ENCODE peak calls at places on chromosome 4, in five cellular contexts. C is lung, E is fibroblast of lung, N is Peyer's patch, Q is uterus. L is an unnamed sample.
A peak's percentile ranks its signal among the peaks of the same experiment; 100 is the strongest.

GRCh38 chr4:115575851-115576250 is 462.4 kb upstream of the NDST4 start:
- DNase-seq in E (no peak), Q (no peak), C (no peak), N (no peak), L (no peak)

GRCh38 chr4:151356510-151356909 is 31.1 kb upstream of the SH3D19 start:
- DNase-seq in E (peak; percentile 29), C (no peak), N (peak; percentile 56), Q (no peak), L (no peak)

GRCh38 chr4:74284074-74284473 is 24.2 kb upstream of the EPGN start:
- DNase-seq in E (peak; percentile 90), N (no peak), Q (no peak), C (no peak), L (no peak)

GRCh38 chr4:7808752-7809151 is 130.9 kb downstream of the AFAP1 start:
- DNase-seq in E (peak; percentile 88), C (no peak), Q (no peak), N (no peak), L (no peak)

GRCh38 chr4:87865960-87866598 is 33.3 kb downstream of the MEPE start:
- DNase-seq in Q (no peak), N (no peak), C (no peak), E (peak; percentile 72), L (no peak)

GRCh38 chr4:8198906-8199593 is at the start of gene SH3TC1:
- DNase-seq in N (peak; percentile 95), Q (peak; percentile 68), C (peak; percentile 90), E (peak; percentile 88), L (peak; percentile 89)

GRCh38 chr4:184437988-184438774 is 36.2 kb downstream of the IRF2 start:
- DNase-seq in C (no peak), E (no peak), N (no peak), Q (no peak), L (no peak)

GRCh38 chr4:41879552-41879951 is 55.7 kb upstream of the TMEM33 start:
- DNase-seq in N (no peak), E (no peak), Q (no peak), C (no peak), L (no peak)

GRCh38 chr4:129239088-129239487 is 143.1 kb downstream of the C4orf33 start:
- DNase-seq in N (peak; percentile 67), C (no peak), E (no peak), Q (peak; percentile 16), L (no peak)

GRCh38 chr4:129236351-129236750 is 140.4 kb downstream of the C4orf33 start:
- DNase-seq in N (no peak), Q (no peak), E (no peak), C (no peak), L (no peak)

DNA sequence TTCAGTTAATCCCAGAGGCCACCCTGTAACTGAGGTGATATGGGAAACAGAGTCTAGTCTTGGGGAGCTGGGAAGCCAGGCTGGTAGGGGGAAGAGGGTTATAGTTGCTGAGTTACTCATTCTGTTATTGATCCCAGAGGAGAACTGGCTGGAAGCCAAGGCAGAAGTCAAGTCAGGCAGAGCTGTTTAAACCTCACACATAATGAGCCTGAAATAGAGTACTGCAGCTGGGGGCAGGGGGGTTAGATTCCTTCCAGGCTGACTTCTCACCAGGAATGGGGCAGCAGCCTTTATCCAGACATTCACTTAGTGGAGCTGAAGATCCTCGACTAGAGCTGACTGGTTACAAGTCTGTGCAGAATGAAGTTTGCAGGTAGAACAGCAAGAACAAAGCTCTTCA is 144.9 kb downstream of the C4orf33 start:
- DNase-seq in N (no peak), Q (no peak), C (no peak), E (peak; percentile 16), L (no peak)
- H3K27ac ChIP-seq in N (no peak overlapping the region), Q (no peak overlapping the region), C (no peak overlapping the region), E (no peak overlapping the region), L (no peak overlapping the region)

GRCh38 chr4:17153572-17153971 is 255.1 kb upstream of the LDB2 start:
- DNase-seq in N (no peak), E (no peak), C (no peak), Q (no peak), L (no peak)

GRCh38 chr4:17152941-17153340 is 254.5 kb upstream of the LDB2 start:
- DNase-seq in E (no peak), Q (no peak), C (no peak), N (no peak), L (no peak)

DNA sequence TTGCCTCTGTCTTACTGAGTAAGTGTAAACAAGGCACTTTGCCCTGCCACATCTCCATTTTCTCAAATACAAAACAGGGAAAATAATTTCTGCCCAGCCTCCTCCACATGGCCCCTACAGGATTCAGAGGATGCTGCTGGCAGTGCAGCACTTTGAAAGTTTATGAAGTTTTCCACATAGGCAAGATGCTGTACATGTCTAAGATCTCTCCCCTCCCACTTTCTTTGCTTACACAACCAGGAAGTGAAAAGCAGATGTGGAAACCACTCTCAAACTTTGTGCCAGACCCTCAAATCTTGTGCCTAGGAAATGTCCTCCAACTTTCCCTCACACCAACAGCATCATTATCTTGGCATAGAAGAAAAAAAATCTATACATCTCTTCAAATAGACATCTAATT is 257.0 kb upstream of the LDB2 start:
- DNase-seq in Q (no peak), E (no peak), N (no peak), C (no peak), L (no peak)
- H3K4me3 ChIP-seq in Q (no peak overlapping the region), E (no peak overlapping the region), N (no peak overlapping the region), C (no peak overlapping the region), L (no peak overlapping the region)

GRCh38 chr4:3518511-3518880 is 13.7 kb downstream of the LRPAP1 start:
- DNase-seq in E (no peak), N (no peak), C (no peak), Q (no peak), L (no peak)
- H3K36me3 ChIP-seq in E (peaks cover 34% of the 10 kb centered on the region), N (no peaks in the 10 kb centered on the region), C (peaks cover 33% of the 10 kb centered on the region), Q (no peaks in the 10 kb centered on the region), L (peaks cover 86% of the 10 kb centered on the region)

GRCh38 chr4:24794111-24794860 is 1.1 kb upstream of the SOD3 start:
- DNase-seq in N (no peak), Q (peak; percentile 57), C (no peak), E (peak; percentile 86), L (peak; percentile 86)
- H3K27ac ChIP-seq in N (peak overlapping the region; percentile 85), Q (peak overlapping the region; percentile 92), C (peak overlapping the region; percentile 68), E (peak overlapping the region; percentile 77), L (peak overlapping the region; percentile 93)

DNA sequence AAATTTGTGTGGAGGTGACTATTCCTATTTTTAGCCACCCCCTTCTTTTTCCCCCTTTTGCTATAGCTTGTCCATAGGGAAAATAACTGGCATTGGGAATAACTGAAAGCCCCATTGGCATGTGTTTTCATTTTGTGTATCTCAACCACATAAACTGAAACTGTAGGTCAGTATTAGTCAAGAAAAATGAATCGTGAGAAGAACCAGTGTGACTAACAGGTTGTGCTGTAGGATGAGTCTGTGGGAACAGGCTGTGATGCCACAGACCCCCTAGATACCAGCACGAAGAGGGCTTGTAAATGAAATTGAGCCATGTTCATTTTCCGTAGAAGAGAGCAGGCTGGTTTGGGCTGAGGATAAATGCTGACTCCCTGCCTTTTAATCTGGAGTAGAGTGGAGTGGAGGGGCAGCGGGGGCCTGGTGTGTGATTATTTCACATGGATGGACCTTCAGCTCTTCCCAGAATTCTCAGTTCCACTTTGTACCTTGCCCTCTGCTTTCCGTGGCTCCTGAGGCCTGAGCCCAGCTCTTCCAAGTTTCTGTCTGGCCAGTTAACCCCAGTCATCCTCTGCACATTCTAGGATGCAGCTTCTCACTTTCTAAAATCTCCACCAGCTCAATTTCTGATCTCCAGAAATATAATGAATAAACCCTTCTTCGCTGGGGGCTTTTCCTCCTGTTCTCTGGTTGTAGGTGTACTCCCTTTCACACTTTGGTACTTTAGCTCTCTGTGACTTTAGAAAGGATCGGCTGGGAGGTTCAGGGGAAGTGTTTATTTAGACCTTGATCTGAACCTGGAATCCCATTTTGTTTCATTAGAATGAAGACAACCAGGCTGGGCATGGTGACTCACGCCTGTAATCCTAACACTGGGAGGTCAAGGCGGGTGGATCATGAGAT is 37.3 kb downstream of the DCUN1D4 start:
- DNase-seq in N (no peak), E (no peak), C (no peak), Q (no peak), L (no peak)
- H3K4me3 ChIP-seq in N (no peak overlapping the region), E (no peak overlapping the region), C (no peak overlapping the region), Q (no peak overlapping the region), L (no peak overlapping the region)

GRCh38 chr4:100716416-100716815 is 198.6 kb upstream of the EMCN start:
- DNase-seq in C (no peak), E (no peak), N (no peak), Q (no peak), L (no peak)

GRCh38 chr4:100722133-100722532 is 204.3 kb upstream of the EMCN start:
- DNase-seq in N (no peak), E (no peak), Q (no peak), C (no peak), L (no peak)

GRCh38 chr4:100722866-100723459 is 205.1 kb upstream of the EMCN start:
- DNase-seq in N (no peak), E (no peak), C (no peak), Q (no peak), L (no peak)

GRCh38 chr4:100721077-100721476 is 203.3 kb upstream of the EMCN start:
- DNase-seq in N (no peak), C (no peak), Q (no peak), E (no peak), L (no peak)

DNA sequence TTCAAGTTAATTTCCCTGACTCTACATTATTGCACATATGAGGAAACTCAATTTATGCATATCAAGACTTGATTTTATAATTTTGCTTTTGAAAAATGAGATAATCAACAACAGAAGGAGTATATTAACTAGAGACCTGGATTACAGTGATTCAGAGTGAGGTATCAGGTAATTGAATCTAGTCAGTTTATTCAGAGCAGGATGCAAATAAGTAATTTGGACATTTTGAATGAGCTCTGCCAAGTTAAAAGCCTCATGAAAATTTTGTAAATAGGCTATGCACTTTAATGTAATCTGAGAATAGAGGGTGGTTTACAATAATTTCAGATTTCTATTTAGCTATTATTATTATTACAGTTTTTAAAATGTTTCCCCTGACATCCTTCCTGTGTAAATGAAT is 203.7 kb upstream of the EMCN start:
- DNase-seq in C (no peak), E (no peak), N (no peak), Q (no peak), L (no peak)
- H3K36me3 ChIP-seq in C (no peaks in the 10 kb centered on the region), E (no peaks in the 10 kb centered on the region), N (no peaks in the 10 kb centered on the region), Q (no peaks in the 10 kb centered on the region), L (no peaks in the 10 kb centered on the region)

DNA sequence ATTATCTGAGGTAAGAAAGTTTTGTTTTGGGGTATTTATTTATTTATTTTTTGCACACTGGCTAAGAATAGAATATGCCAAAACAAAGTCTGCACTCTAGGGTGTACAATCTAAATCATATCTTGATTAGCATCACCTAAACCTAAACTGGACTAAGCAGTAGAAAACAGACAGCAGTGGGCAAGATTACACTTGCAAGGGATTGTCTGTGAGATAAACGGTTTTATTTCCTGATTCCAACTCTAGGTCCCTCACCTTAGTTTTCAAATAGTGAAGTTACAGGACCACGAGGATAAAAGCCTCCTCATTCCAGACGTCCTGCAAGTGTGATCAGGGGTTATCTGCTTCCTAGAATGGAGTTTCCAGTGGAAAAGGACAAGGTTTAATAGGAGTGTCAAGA is 86.1 kb downstream of the SH3RF1 start:
- DNase-seq in Q (no peak), N (no peak), C (no peak), E (no peak), L (no peak)
- H3K27ac ChIP-seq in Q (no peak overlapping the region), N (no peak overlapping the region), C (no peak overlapping the region), E (no peak overlapping the region), L (no peak overlapping the region)

L was measured in tibial artery.